ENCODE peak calls at places on chromosome 7, in eight cellular contexts. G is IMR-90, D is H1, V is gastrocnemius medialis, J is right lobe of liver, Q is heart left ventricle, T is prostate gland, I is uterus. C is an unnamed sample.

GRCh38 chr7:83415840-83416239 is 233.1 kb downstream of the SEMA3E start:
- DNase-seq in D (no peak), V (no peak), G (no peak), T (peak), Q (no peak), I (no peak), J (no peak), C (no peak)

GRCh38 chr7:41383596-41383995 is 319.3 kb downstream of the INHBA start:
- DNase-seq in G (no peak), Q (no peak), J (no peak), I (no peak), V (no peak), D (no peak), T (no peak), C (no peak)

GRCh38 chr7:96238474-96238873 is 83.4 kb downstream of the SLC25A13 start:
- DNase-seq in Q (no peak), T (no peak), D (no peak), I (no peak), J (no peak), V (no peak), G (no peak), C (no peak)

GRCh38 chr7:39624202-39624807 is 933 bp downstream of the RALA start:
- DNase-seq in I (no peak), G (no peak), T (peak), J (no peak), Q (no peak), V (no peak), D (no peak), C (no peak)

GRCh38 chr7:69232445-69233376 is 365.6 kb upstream of the AUTS2 start:
- DNase-seq in V (no peak), D (peak), T (no peak), I (no peak), G (no peak), J (no peak), Q (no peak), C (no peak)

GRCh38 chr7:112414855-112415490 is 35.3 kb upstream of the IFRD1 start:
- DNase-seq in J (no peak), I (no peak), D (no peak), V (no peak), T (no peak), Q (no peak), G (peak), C (no peak)

GRCh38 chr7:6558837-6559236 is 7.6 kb upstream of the GRID2IP start:
- DNase-seq in T (no peak), D (no peak), I (no peak), G (peak), Q (no peak), V (no peak), J (no peak), C (peak)

GRCh38 chr7:108294595-108294994 is 161.6 kb downstream of the NRCAM start:
- DNase-seq in T (no peak), G (no peak), Q (no peak), J (peak), V (no peak), D (no peak), I (no peak), C (no peak)

GRCh38 chr7:54632696-54633095 is 90.5 kb downstream of the VSTM2A start:
- DNase-seq in T (no peak), Q (no peak), V (no peak), G (no peak), I (no peak), D (no peak), J (no peak), C (no peak)

GRCh38 chr7:138982204-138982623 is 1.0 kb upstream of the KIAA1549 start:
- DNase-seq in D (peak), G (no peak), V (no peak), J (no peak), I (no peak), Q (no peak), T (no peak), C (no peak)

GRCh38 chr7:38905026-38905759 is 3.8 kb downstream of the VPS41 start:
- DNase-seq in I (no peak), G (peak), T (no peak), Q (no peak), J (no peak), V (no peak), D (no peak), C (no peak)

GRCh38 chr7:48904975-48905374 is 19.4 kb upstream of the CDC14C start:
- DNase-seq in G (no peak), Q (no peak), I (no peak), D (no peak), T (no peak), J (no peak), V (no peak), C (no peak)

GRCh38 chr7:151088856-151089699 is 2.8 kb downstream of the AGAP3 start:
- DNase-seq in V (no peak), T (peak), I (peak), Q (peak), J (peak), G (peak), D (no peak), C (peak)

GRCh38 chr7:51187941-51188340 is 128.7 kb downstream of the COBL start:
- DNase-seq in J (no peak), V (peak), G (no peak), T (no peak), Q (peak), D (peak), I (no peak), C (no peak)

GRCh38 chr7:10122573-10123100 is 851.0 kb upstream of the PHF14 start:
- DNase-seq in Q (peak), I (no peak), D (no peak), G (no peak), J (peak), V (no peak), T (no peak), C (no peak)

GRCh38 chr7:13633857-13634256 is 355.6 kb downstream of the ETV1 start:
- DNase-seq in G (peak), J (no peak), D (no peak), I (no peak), V (no peak), Q (no peak), T (no peak), C (no peak)

GRCh38 chr7:95190515-95190914 is 133.8 kb downstream of the PON1 start:
- DNase-seq in T (no peak), G (no peak), Q (no peak), J (no peak), I (no peak), D (no peak), V (no peak), C (no peak)

GRCh38 chr7:66092654-66093053 is 17.0 kb downstream of the ASL start:
- DNase-seq in V (no peak), J (no peak), Q (no peak), D (no peak), I (no peak), T (no peak), G (no peak), C (no peak)

GRCh38 chr7:2855386-2855785 is 11.3 kb upstream of the GNA12 start:
- DNase-seq in I (no peak), J (no peak), V (no peak), Q (no peak), D (no peak), T (no peak), G (no peak), C (no peak)

GRCh38 chr7:147861058-147861716 is 729.4 kb upstream of the C7orf33 start:
- DNase-seq in G (no peak), V (no peak), Q (no peak), T (no peak), I (no peak), J (no peak), D (no peak), C (no peak)

GRCh38 chr7:83751217-83751616 is 102.3 kb upstream of the SEMA3E start:
- DNase-seq in J (no peak), V (no peak), Q (no peak), I (no peak), D (no peak), G (no peak), T (no peak), C (no peak)

GRCh38 chr7:134515569-134516468 is 11.5 kb upstream of the AKR1B10 start:
- DNase-seq in Q (no peak), G (peak), D (peak), J (no peak), I (no peak), V (peak), T (no peak), C (no peak)

GRCh38 chr7:22979861-22980260 is 34.1 kb downstream of the HYCC1 start:
- DNase-seq in V (no peak), Q (no peak), D (no peak), J (no peak), T (no peak), G (no peak), I (no peak), C (no peak)

GRCh38 chr7:77338883-77339629 is 77.1 kb downstream of the GSAP start:
- DNase-seq in T (no peak), G (peak), I (no peak), Q (no peak), J (no peak), D (no peak), V (no peak), C (no peak)

GRCh38 chr7:5780801-5781496 is 514 bp downstream of the RNF216 start:
- DNase-seq in D (peak), Q (peak), G (no peak), V (peak), J (peak), T (peak), I (no peak), C (peak)

GRCh38 chr7:134196439-134196838 is 69.3 kb downstream of the LRGUK start:
- DNase-seq in Q (no peak), T (no peak), J (no peak), D (no peak), G (no peak), I (no peak), V (no peak), C (no peak)

GRCh38 chr7:112437038-112437437 is 13.2 kb upstream of the IFRD1 start:
- DNase-seq in I (no peak), T (no peak), J (no peak), G (no peak), D (no peak), Q (no peak), V (no peak), C (no peak)

GRCh38 chr7:7911339-7911738 is 57.3 kb upstream of the GLCCI1 start:
- DNase-seq in J (no peak), D (no peak), T (no peak), I (no peak), Q (no peak), G (peak), V (no peak), C (no peak)

GRCh38 chr7:192035-192649 is at the start of gene FAM20C:
- DNase-seq in V (peak), G (peak), Q (peak), I (peak), D (no peak), T (peak), J (peak), C (peak)

GRCh38 chr7:13989944-13990295 is 454 bp upstream of the ETV1 start:
- DNase-seq in I (no peak), V (no peak), D (no peak), Q (no peak), T (peak), J (no peak), G (no peak), C (peak)

GRCh38 chr7:122255454-122255853 is 49.1 kb downstream of the FEZF1 start:
- DNase-seq in I (no peak), Q (no peak), J (no peak), D (no peak), T (no peak), G (no peak), V (no peak), C (no peak)

GRCh38 chr7:5231811-5232484 is 41.9 kb downstream of the WIPI2 start:
- DNase-seq in J (no peak), V (no peak), I (no peak), T (no peak), D (no peak), G (no peak), Q (no peak), C (no peak)

DNA sequence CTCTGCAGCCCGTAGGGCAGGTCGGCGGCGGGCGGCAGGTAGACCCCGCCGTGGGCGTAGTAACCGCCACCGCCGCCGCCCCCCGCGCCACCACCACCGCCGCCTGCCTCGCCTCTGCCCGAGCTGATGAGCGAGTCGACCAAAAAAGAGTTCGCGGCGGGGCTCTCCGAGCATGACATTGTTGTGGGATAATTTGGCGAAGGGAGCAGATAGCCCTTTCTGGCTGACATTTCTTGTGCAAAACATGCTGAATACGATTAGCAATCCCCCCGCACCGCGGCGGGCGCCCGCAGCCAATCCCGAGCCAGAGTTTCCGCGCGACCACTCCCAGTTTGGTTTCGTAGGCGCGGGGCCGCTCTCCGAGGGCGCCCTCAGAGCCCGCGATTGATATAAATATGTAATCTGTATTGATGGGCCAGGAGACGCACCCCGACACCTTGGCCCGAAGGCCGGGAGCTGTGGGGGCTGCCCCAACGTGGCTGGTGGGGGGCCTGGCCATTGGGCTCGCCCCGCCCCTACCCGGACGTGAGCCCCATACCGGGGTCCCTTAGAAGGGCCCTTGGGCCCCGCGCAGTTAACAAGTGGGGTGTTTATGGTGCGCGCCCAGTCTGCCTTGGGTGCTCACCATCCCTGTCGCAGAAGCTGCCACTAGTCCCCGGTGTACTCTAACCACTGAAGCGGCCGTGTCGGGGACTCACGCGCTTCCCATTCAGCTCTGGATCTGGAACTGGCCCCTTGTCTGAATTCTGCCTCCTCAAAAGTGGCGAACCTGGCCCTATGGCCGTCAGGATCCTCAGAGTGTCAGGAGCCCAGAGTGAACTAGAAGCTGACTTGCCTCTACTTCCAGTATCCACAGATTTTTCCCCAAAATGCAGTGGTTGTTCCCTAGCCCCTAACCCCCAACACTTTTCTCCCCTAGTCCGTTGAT is at the start of gene HOXA10:
- DNase-seq in Q (no peak), G (no peak), T (peak), D (peak), V (peak), I (peak), J (peak), C (peak)
- TF ChIP-seq POLR2A in Q (no peak), G (no peak), T (peak), D (no peak), V (peak), I (peak), J (no peak), C (no peak)

DNA sequence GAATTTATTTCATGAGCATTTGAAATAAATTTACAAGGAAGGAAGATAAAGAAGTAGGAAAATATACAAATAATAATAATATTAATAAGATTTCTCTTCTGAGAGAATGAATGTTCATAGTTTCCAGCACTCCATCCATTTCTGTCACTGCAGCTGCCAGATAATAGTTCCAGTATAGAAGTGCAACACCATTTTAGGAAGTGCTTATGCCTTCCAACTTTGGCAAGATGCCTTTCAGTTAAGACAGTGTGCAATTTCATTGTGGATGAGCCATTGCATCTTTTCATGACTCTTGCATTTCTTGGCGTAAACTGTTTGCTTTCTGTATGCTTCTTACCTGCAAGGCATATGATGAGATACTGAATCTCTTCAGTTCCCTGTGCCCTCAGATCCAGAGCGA is 185.0 kb downstream of the PDE1C start:
- DNase-seq in I (no peak), T (no peak), D (no peak), G (no peak), J (no peak), V (no peak), Q (no peak), C (no peak)
- H3K4me3 ChIP-seq in I (no peak), T (no peak), D (no peak), G (no peak), J (no peak), V (no peak), Q (no peak), C (no peak)

GRCh38 chr7:141562972-141563371 is 11.8 kb downstream of the AGK start:
- DNase-seq in J (no peak), G (no peak), I (no peak), D (no peak), V (no peak), Q (no peak), T (no peak), C (no peak)

GRCh38 chr7:141562543-141562942 is 11.3 kb downstream of the AGK start:
- DNase-seq in T (no peak), Q (peak), G (no peak), I (no peak), V (no peak), J (no peak), D (no peak), C (no peak)

GRCh38 chr7:141562036-141562435 is 10.8 kb downstream of the AGK start:
- DNase-seq in D (no peak), T (no peak), I (no peak), Q (no peak), J (no peak), V (peak), G (no peak), C (no peak)

GRCh38 chr7:141557360-141557759 is 6.2 kb downstream of the AGK start:
- DNase-seq in Q (no peak), I (no peak), D (no peak), V (no peak), J (no peak), T (no peak), G (no peak), C (no peak)

DNA sequence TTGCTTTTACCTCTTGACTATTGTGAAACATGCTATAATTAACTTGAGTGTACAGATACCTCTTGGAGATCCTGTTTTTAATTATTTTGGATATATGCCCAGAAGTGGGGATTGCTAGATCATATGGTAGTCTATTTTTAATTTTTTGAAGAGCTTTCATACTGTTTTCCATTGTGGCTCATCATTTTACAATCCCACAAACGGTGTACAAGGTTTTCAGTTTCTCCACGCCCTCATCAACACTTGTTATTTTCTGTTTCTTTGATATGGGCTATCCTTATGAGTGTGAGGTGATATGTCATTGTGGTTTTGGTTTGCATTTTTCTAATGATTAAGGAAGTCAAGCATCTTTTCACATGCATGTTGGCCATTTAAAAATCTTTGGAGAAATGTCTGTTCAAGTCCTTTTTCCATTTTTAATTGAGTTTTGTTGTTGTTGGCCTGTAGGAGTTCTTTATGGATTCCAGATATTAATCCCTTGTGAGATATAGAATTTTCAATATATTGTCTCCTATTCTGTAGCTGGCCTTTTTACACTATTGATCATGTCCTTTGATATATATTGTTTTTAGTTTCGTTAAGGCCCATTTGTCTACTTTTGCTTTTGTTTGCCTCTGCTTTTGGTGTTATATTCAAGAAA is 7.5 kb downstream of the AGK start:
- DNase-seq in J (no peak), Q (no peak), D (no peak), G (peak), V (no peak), I (no peak), T (no peak), C (no peak)
- H3K27ac ChIP-seq in J (no peak), Q (peak), D (no peak), G (no peak), V (peak), I (no peak), T (no peak), C (no peak)

GRCh38 chr7:106657085-106657991 is 3.6 kb downstream of the CCDC71L start:
- DNase-seq in D (no peak), I (no peak), Q (no peak), G (peak), T (no peak), J (no peak), V (no peak), C (no peak)
- TF ChIP-seq POLR2A in D (no peak), I (no peak), Q (no peak), G (no peak), T (no peak), J (no peak), V (no peak), C (no peak)

DNA sequence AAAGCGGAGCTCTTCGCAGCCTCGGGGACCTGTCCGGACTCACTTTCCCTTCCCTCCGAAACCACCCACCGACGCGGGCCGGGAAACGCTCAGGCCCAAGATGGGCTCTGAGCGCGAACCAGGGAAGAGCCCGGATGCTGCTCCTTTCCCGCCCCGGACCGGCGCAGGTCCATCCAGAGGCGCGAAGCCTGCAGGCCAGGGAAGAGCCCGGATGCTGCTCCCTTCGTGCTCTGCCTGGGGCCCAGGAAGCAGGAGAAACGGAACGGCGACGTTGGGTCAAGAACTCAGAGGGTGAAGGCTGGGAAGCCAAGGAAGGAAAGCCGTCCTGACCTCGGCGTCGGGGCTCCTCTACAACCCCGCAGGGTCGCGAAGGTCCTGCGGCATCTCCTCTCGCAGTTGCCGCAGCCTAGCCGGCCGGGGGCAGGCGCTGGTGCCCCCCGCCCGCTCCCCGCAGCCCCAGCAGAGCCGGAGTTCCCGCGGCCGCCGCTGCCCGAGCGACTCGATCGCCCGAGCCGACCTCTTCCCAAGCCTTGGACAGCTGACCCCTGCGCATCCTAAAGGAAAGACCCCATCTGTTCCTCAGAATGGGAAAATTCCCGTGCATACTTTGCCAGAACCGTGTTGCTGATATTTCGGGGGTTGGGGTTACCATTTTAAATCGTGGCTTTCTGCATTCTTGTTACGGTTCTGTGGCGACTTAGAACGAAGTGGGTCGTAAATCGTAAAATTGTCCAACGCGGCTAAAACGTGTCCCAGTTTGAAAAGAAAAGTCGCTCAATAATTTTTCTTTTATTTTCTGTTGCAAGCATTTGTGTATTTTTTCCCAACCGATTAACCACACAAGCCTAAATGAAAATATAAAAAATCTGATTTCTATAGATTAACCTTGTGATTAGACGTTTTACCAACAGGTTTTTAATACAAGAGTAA is 7.5 kb downstream of the HOXA1 start:
- DNase-seq in J (no peak), G (no peak), D (peak), T (no peak), Q (no peak), V (no peak), I (no peak), C (no peak)
- H3K4me3 ChIP-seq in J (no peak), G (no peak), D (no peak), T (no peak), Q (no peak), V (no peak), I (no peak), C (peak)